ENCODE peak calls at places on chromosomes 3 and 15, in eight cellular contexts. X is esophagus squamous epithelium, R is tibial artery, O is ovary, J is stomach, Q is fibroblast of lung, G is AG04450, F is right cardiac atrium. U is an unnamed sample.

GRCh38 chr3:54262541-54262940 is 140.2 kb downstream of the CACNA2D3 start:
- DNase-seq in X (no peak), R (no peak), O (no peak), J (no peak), Q (no peak), G (no peak), F (no peak), U (no peak)

GRCh38 chr3:152126260-152126659 is 142.5 kb upstream of the MBNL1 start:
- DNase-seq in X (no peak), R (no peak), O (no peak), J (no peak), Q (peak; percentile 56), G (no peak), F (no peak), U (no peak)

GRCh38 chr15:89070197-89071124 is 17.8 kb upstream of the ABHD2 start:
- DNase-seq in X (no peak), R (no peak), O (no peak), J (no peak), Q (no peak), G (no peak), F (no peak), U (no peak)

GRCh38 chr15:99614749-99615288 is 49.0 kb downstream of the MEF2A start:
- DNase-seq in X (no peak), R (no peak), O (no peak), J (no peak), Q (no peak), G (no peak), F (no peak), U (no peak)

GRCh38 chr15:70892002-70892911 is at the start of the genes LRRC49 and THAP10:
- DNase-seq in X (peak; percentile 30), R (peak; percentile 93), O (peak; percentile 88), J (peak; percentile 82), Q (peak; percentile 95), G (peak; percentile 89), F (peak; percentile 93), U (peak; percentile 23)

GRCh38 chr3:186589856-186590579 is 19.5 kb downstream of the DNAJB11 start:
- DNase-seq in X (no peak), R (no peak), O (no peak), J (no peak), Q (peak; percentile 49), G (no peak), F (no peak), U (no peak)

GRCh38 chr3:2166552-2166951 is 67.9 kb downstream of the CNTN4 start:
- DNase-seq in X (no peak), R (no peak), O (no peak), J (no peak), Q (no peak), G (no peak), F (no peak), U (no peak)

GRCh38 chr15:34651962-34652725 is 68.7 kb upstream of the GOLGA8B start:
- DNase-seq in X (no peak), R (no peak), O (no peak), J (no peak), Q (no peak), G (no peak), F (no peak), U (no peak)

GRCh38 chr15:49675051-49675450 is 54.2 kb downstream of the DTWD1 start:
- DNase-seq in X (no peak), R (no peak), O (no peak), J (no peak), Q (peak; percentile 88), G (peak; percentile 55), F (no peak), U (no peak)

GRCh38 chr15:88020806-88021205 is 235.7 kb downstream of the NTRK3 start:
- DNase-seq in X (no peak), R (no peak), O (no peak), J (no peak), Q (peak; percentile 51), G (no peak), F (no peak), U (no peak)

GRCh38 chr3:160677459-160677901 is 520 bp downstream of the ARL14 start:
- DNase-seq in X (no peak), R (no peak), O (no peak), J (no peak), Q (peak; percentile 59), G (no peak), F (no peak), U (no peak)

GRCh38 chr15:43541785-43542184 is 24.4 kb downstream of the MAP1A start:
- DNase-seq in X (no peak), R (no peak), O (no peak), J (no peak), Q (no peak), G (no peak), F (no peak), U (no peak)

GRCh38 chr3:128919988-128920387 is 40.6 kb downstream of the ACAD9 start:
- DNase-seq in X (no peak), R (no peak), O (no peak), J (no peak), Q (no peak), G (no peak), F (no peak), U (no peak)
- H3K9me3 ChIP-seq in X (no peaks in the 10 kb centered on the region), R (no peaks in the 10 kb centered on the region), O (no peaks in the 10 kb centered on the region), J (peaks cover 24% of the 10 kb centered on the region), Q (no peaks in the 10 kb centered on the region), G (peaks cover 27% of the 10 kb centered on the region), F (peaks cover 2% of the 10 kb centered on the region), U (no peaks in the 10 kb centered on the region)

DNA sequence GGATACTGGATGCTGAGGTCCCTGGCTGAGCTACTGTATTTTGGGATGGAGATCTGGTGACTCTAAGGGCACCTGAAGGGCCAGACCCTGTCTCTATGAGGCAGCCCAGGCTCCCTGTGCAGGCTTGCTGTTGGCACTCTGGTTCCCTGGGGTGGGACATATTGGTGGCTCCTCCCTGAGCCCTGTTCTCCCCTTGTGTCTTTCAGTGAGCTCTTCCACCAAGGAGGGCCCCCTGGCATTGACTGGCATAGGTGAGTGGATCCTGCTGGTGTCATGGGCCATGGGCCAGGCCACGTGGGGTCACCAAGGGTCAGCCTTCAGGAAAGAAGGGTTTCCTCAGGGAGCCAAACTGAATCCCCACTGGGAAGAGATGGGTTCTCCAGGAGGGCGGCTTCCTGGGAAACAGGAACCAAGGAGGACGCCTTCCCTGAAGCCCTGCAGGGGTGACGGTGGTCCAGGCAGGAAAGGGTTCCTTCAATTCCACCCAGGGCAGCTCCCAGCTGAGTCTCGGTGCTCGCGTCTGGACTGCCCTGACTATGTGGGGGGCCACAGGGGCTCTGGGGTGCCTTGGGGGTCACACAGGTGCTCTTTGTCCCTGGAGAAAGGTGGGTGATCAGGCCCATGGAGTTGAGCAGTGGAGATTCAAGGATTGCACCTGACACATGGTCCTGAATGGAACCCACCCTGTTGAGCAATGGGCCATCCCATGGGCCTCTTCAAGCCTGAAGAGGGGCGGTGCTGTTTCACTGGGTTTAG is 220.4 kb downstream of the SNRPN start:
- DNase-seq in X (no peak), R (no peak), O (peak; percentile 7), J (peak; percentile 17), Q (no peak), G (no peak), F (peak; percentile 12), U (peak; percentile 4)
- H3K9me3 ChIP-seq in X (no peaks in the 10 kb centered on the region), R (peaks cover 81% of the 10 kb centered on the region), O (peaks cover 3% of the 10 kb centered on the region), J (peaks cover 100% of the 10 kb centered on the region), Q (no peaks in the 10 kb centered on the region), G (peaks cover 88% of the 10 kb centered on the region), F (peaks cover 2% of the 10 kb centered on the region), U (no peaks in the 10 kb centered on the region)

GRCh38 chr15:26475554-26475953 is 297.3 kb downstream of the GABRB3 start:
- DNase-seq in X (no peak), R (no peak), O (no peak), J (no peak), Q (no peak), G (no peak), F (no peak), U (no peak)

GRCh38 chr15:26472661-26473060 is 300.2 kb downstream of the GABRB3 start:
- DNase-seq in X (no peak), R (no peak), O (no peak), J (no peak), Q (no peak), G (no peak), F (no peak), U (no peak)

DNA sequence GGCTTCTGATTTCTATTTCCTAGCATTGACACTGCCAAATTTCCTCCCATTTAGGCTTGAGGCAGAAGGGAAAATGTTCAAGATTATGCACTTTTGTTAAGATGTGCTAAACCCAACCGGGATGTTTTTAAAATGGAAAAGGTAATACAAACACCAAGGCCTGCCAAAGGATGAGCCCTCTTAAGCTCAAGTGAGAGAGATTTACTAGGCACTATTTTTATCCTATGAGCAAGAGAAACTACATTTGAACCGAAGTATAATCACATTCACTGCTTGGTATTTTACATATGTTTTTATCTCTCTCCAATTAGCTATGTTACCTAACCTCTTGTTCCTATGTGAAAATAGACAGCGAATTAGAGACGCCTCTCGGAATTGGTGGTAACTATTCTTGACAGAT is 295.8 kb downstream of the GABRB3 start:
- DNase-seq in X (no peak), R (no peak), O (no peak), J (no peak), Q (no peak), G (no peak), F (no peak), U (no peak)
- H3K9me3 ChIP-seq in X (no peaks in the 10 kb centered on the region), R (no peaks in the 10 kb centered on the region), O (no peaks in the 10 kb centered on the region), J (peaks cover 33% of the 10 kb centered on the region), Q (no peaks in the 10 kb centered on the region), G (peaks cover 28% of the 10 kb centered on the region), F (no peaks in the 10 kb centered on the region), U (no peaks in the 10 kb centered on the region)

DNA sequence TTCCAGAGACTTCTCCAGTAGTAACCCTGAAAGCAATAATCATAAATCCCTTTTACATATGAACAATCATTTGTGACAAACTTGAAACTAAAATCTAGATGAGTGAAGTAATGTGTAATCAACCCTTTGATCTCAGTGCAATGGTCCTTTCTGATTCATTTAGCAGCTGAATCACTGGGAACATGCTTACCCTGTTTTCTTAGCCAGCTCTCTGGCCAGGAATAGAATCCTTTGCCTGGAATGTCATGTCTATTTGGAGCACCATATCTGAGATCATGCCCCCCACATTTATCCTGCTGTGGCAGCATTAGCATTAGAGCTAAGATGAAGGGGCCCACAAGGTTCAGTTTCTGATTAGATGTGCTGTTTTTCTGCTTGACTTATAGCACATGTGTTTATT is 309.8 kb downstream of the OXSM start:
- DNase-seq in X (no peak), R (no peak), O (no peak), J (no peak), Q (peak; percentile 7), G (no peak), F (no peak), U (no peak)
- H3K9me3 ChIP-seq in X (no peaks in the 10 kb centered on the region), R (peaks cover 14% of the 10 kb centered on the region), O (no peaks in the 10 kb centered on the region), J (peaks cover 16% of the 10 kb centered on the region), Q (no peaks in the 10 kb centered on the region), G (peaks cover 8% of the 10 kb centered on the region), F (no peaks in the 10 kb centered on the region), U (no peaks in the 10 kb centered on the region)

GRCh38 chr15:86568378-86568777 is 488.7 kb downstream of the AGBL1 start:
- DNase-seq in X (no peak), R (no peak), O (no peak), J (no peak), Q (no peak), G (no peak), F (no peak), U (no peak)
- H3K9me3 ChIP-seq in X (no peaks in the 10 kb centered on the region), R (no peaks in the 10 kb centered on the region), O (no peaks in the 10 kb centered on the region), J (peaks cover 14% of the 10 kb centered on the region), Q (no peaks in the 10 kb centered on the region), G (peaks cover 30% of the 10 kb centered on the region), F (no peaks in the 10 kb centered on the region), U (no peaks in the 10 kb centered on the region)

GRCh38 chr15:25067725-25068309 is 113.0 kb downstream of the SNRPN start:
- DNase-seq in X (no peak), R (no peak), O (no peak), J (no peak), Q (no peak), G (no peak), F (no peak), U (no peak)
- H3K9me3 ChIP-seq in X (peaks cover 41% of the 10 kb centered on the region), R (peaks cover 100% of the 10 kb centered on the region), O (peaks cover 100% of the 10 kb centered on the region), J (peaks cover 100% of the 10 kb centered on the region), Q (peaks cover 60% of the 10 kb centered on the region), G (peaks cover 100% of the 10 kb centered on the region), F (peaks cover 97% of the 10 kb centered on the region), U (peaks cover 62% of the 10 kb centered on the region)

GRCh38 chr3:106425021-106425420 is 556.2 kb upstream of the CBLB start:
- DNase-seq in X (no peak), R (no peak), O (no peak), J (no peak), Q (peak; percentile 71), G (peak; percentile 62), F (no peak), U (no peak)
- H3K9me3 ChIP-seq in X (no peaks in the 10 kb centered on the region), R (no peaks in the 10 kb centered on the region), O (no peaks in the 10 kb centered on the region), J (no peaks in the 10 kb centered on the region), Q (no peaks in the 10 kb centered on the region), G (no peaks in the 10 kb centered on the region), F (no peaks in the 10 kb centered on the region), U (no peaks in the 10 kb centered on the region)